ENCODE peak calls at places on chromosomes 1 and 21, in five cellular contexts. S is thyroid gland; T is A549; E is kidney; G is CD4-positive, alpha-beta memory T cell. B is an unnamed sample. For H3K9me3, the result is how much of the 10 kb centered on the place peaks cover.

GRCh38 chr1:3651939-3652537 is at the start of gene TP73:
- DNase-seq in S (no peak), T (no peak), E (peak), G (no peak), B (no peak)

GRCh38 chr1:115440733-115441132 is 102.7 kb upstream of the NGF start:
- DNase-seq in S (no peak), T (no peak), E (no peak), G (no peak), B (no peak)

GRCh38 chr1:6001992-6002576 is 9.9 kb upstream of the NPHP4 start:
- DNase-seq in S (peak), T (no peak), E (peak), G (no peak), B (no peak)

GRCh38 chr1:212483154-212483505 is 50.4 kb downstream of the NENF start:
- DNase-seq in S (peak), T (no peak), E (no peak), G (no peak), B (no peak)

GRCh38 chr1:61448934-61449368 is 276.0 kb downstream of the TM2D1 start:
- DNase-seq in S (peak), T (no peak), E (peak), G (no peak), B (peak)

GRCh38 chr21:18350216-18350615 is 53.4 kb downstream of the TMPRSS15 start:
- DNase-seq in S (no peak), T (no peak), E (no peak), G (no peak), B (no peak)

GRCh38 chr1:89565521-89565920 is 40.9 kb downstream of the LRRC8B start:
- DNase-seq in S (no peak), T (no peak), E (no peak), G (no peak), B (no peak)

GRCh38 chr1:181514298-181515290 is 31.3 kb downstream of the CACNA1E start:
- DNase-seq in S (no peak), T (no peak), E (no peak), G (no peak), B (no peak)

GRCh38 chr1:110011527-110012041 is 22.8 kb upstream of the STRIP1 start:
- DNase-seq in S (no peak), T (peak), E (no peak), G (peak), B (no peak)

GRCh38 chr1:6991271-6991670 is 206.0 kb downstream of the CAMTA1 start:
- DNase-seq in S (no peak), T (peak), E (no peak), G (no peak), B (no peak)

GRCh38 chr1:150551049-150551783 is 2.0 kb downstream of the ADAMTSL4 start:
- DNase-seq in S (no peak), T (no peak), E (no peak), G (no peak), B (no peak)

GRCh38 chr1:27398405-27399149 is 6.2 kb downstream of the GPR3 start:
- DNase-seq in S (no peak), T (no peak), E (no peak), G (no peak), B (no peak)

GRCh38 chr1:157673008-157673407 is 27.6 kb downstream of the FCRL3 start:
- DNase-seq in S (no peak), T (no peak), E (no peak), G (no peak), B (no peak)
- H3K9me3 ChIP-seq in S (under half), T (under half), E (under half), G (under half), B (under half)

GRCh38 chr1:226486163-226486562 is 62.4 kb upstream of the STUM start:
- DNase-seq in S (no peak), T (no peak), E (no peak), G (peak), B (no peak)
- H3K4me3 ChIP-seq in S (no peak), T (no peak), E (no peak), G (no peak), B (no peak)

DNA sequence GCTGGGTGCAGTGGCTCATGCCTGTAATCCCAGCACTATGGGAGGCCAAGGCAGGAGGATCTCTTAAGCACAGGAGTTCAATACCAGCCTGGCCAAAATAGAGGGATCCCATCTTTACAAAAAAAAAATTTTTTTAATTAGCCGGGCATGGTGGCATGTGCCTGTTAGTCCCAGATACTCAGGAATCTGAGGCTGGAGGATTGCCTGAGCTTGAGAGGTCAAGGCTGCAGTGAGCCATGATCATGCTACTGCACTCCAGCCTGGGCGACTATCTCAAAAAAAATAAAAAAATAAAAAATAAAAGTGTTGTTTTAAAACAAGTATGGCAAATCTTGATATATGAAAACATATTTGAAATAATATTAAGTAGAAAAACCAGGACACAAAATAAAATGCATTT is 44.4 kb upstream of the CACHD1 start:
- DNase-seq in S (no peak), T (no peak), E (no peak), G (no peak), B (no peak)
- H3K9me3 ChIP-seq in S (under half), T (under half), E (under half), G (under half), B (under half)

GRCh38 chr1:229624521-229624905 is 1.4 kb downstream of the TAF5L start:
- DNase-seq in S (no peak), T (no peak), E (no peak), G (no peak), B (no peak)
- H3K4me3 ChIP-seq in S (no peak), T (peak), E (peak), G (peak), B (peak)

B was measured in right atrium auricular region.